ENCODE peak calls at places on chromosomes 13 and 19, in six cellular contexts. Z is upper lobe of right lung, C is A549, S is lower lobe of right lung, J is left ventricle myocardium inferior, M is kidney. D is an unnamed sample. For H3K4me1 and H3K9me3, the result is how much of the 10 kb centered on the place peaks cover.

GRCh38 chr19:40741527-40742390 is 8.5 kb downstream of the ACTMAP start:
- DNase-seq in S (no peak), J (no peak), M (no peak), C (no peak), Z (no peak), D (no peak)

GRCh38 chr13:99766641-99767045 is 204.9 kb downstream of the ZIC5 start:
- DNase-seq in J (no peak), Z (no peak), C (no peak), S (no peak), M (no peak), D (no peak)

GRCh38 chr19:12796146-12797071 is 5.1 kb downstream of the JUNB start:
- DNase-seq in M (peak), Z (peak), S (peak), C (peak), J (peak), D (peak)

GRCh38 chr13:76425930-76426329 is 460.3 kb downstream of the KCTD12 start:
- DNase-seq in Z (no peak), M (no peak), J (no peak), S (no peak), C (no peak), D (no peak)

GRCh38 chr13:50519866-50520265 is 323.6 kb downstream of the DLEU7 start:
- DNase-seq in S (no peak), J (no peak), M (no peak), Z (no peak), C (no peak), D (no peak)

GRCh38 chr19:44777715-44778347 is at the start of gene CBLC:
- DNase-seq in S (peak), C (peak), M (peak), Z (peak), J (no peak), D (no peak)

GRCh38 chr19:17109962-17110598 is 34.5 kb downstream of the MYO9B start:
- DNase-seq in C (no peak), Z (peak), J (peak), M (peak), S (peak), D (peak)

GRCh38 chr13:110713981-110714797 is 689 bp downstream of the ING1 start:
- DNase-seq in C (peak), Z (peak), M (peak), J (peak), S (peak), D (peak)

GRCh38 chr13:112129557-112129956 is 62.6 kb downstream of the SOX1 start:
- DNase-seq in J (no peak), M (no peak), S (no peak), Z (peak), C (no peak), D (no peak)

GRCh38 chr13:106453101-106453500 is 82.4 kb downstream of the EFNB2 start:
- DNase-seq in C (no peak), M (no peak), J (no peak), Z (no peak), S (no peak), D (no peak)

GRCh38 chr19:3383121-3383722 is 16.8 kb downstream of the NFIC start:
- DNase-seq in J (peak), Z (no peak), S (no peak), C (no peak), M (no peak), D (peak)

GRCh38 chr19:3381701-3382372 is 15.5 kb downstream of the NFIC start:
- DNase-seq in M (no peak), J (no peak), C (no peak), Z (no peak), S (no peak), D (peak)

GRCh38 chr19:3378352-3379146 is 12.2 kb downstream of the NFIC start:
- DNase-seq in Z (no peak), C (no peak), S (no peak), M (no peak), J (no peak), D (no peak)

GRCh38 chr19:3382460-3383100 is 16.2 kb downstream of the NFIC start:
- DNase-seq in J (no peak), M (no peak), S (no peak), C (no peak), Z (no peak), D (no peak)

GRCh38 chr19:3380829-3381228 is 14.4 kb downstream of the NFIC start:
- DNase-seq in S (no peak), M (no peak), Z (no peak), C (no peak), J (no peak), D (no peak)
- H3K4me1 ChIP-seq in S (half or more), M (under half), Z (half or more), C (under half), J (half or more), D (half or more)

DNA sequence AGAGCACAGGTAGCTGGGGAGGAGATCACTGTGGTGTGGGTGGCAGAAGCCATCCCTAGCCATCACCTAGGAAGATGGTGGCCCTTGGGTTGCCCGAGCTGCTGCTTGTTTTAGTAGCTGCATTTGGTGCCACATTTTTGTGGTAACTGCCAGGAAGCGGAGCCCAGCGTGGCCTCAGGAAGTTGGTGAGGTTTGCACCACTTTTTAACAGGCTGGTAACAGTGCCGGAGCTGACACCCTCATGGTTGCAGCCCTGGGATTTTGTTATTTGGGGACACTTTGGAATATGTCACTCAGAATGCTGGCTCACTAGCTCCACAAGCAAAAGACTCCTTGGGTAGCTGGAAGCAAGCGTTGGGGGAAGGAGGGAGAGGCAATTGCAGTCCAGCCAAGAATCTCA is 22.1 kb downstream of the ACTN4 start:
- DNase-seq in Z (no peak), S (no peak), M (peak), J (no peak), C (no peak), D (no peak)
- H3K4me3 ChIP-seq in Z (no peak), S (no peak), M (peak), J (no peak), C (no peak), D (no peak)

GRCh38 chr19:52099497-52100138 is 4.1 kb upstream of the ZNF841 start:
- DNase-seq in J (no peak), Z (no peak), C (no peak), S (no peak), M (no peak), D (no peak)

GRCh38 chr19:52102163-52102562 is 6.6 kb upstream of the ZNF841 start:
- DNase-seq in M (no peak), J (no peak), S (no peak), Z (no peak), C (no peak), D (no peak)

GRCh38 chr19:52102782-52103181 is 7.2 kb upstream of the ZNF841 start:
- DNase-seq in S (no peak), M (no peak), J (no peak), Z (no peak), C (no peak), D (no peak)
- H3K9me3 ChIP-seq in S (under half), M (under half), J (half or more), Z (under half), C (half or more), D (under half)

GRCh38 chr13:44407379-44407778 is 33.8 kb downstream of the SERP2 start:
- DNase-seq in C (no peak), J (no peak), M (no peak), S (no peak), Z (no peak), D (no peak)

GRCh38 chr13:44406617-44407016 is 33.0 kb downstream of the SERP2 start:
- DNase-seq in S (no peak), C (no peak), Z (no peak), J (no peak), M (no peak), D (no peak)

GRCh38 chr13:44403720-44404063 is 30.1 kb downstream of the SERP2 start:
- DNase-seq in M (no peak), J (no peak), Z (no peak), C (no peak), S (no peak), D (no peak)

GRCh38 chr13:44402902-44403719 is 29.5 kb downstream of the SERP2 start:
- DNase-seq in M (no peak), Z (no peak), S (no peak), C (no peak), J (no peak), D (no peak)

DNA sequence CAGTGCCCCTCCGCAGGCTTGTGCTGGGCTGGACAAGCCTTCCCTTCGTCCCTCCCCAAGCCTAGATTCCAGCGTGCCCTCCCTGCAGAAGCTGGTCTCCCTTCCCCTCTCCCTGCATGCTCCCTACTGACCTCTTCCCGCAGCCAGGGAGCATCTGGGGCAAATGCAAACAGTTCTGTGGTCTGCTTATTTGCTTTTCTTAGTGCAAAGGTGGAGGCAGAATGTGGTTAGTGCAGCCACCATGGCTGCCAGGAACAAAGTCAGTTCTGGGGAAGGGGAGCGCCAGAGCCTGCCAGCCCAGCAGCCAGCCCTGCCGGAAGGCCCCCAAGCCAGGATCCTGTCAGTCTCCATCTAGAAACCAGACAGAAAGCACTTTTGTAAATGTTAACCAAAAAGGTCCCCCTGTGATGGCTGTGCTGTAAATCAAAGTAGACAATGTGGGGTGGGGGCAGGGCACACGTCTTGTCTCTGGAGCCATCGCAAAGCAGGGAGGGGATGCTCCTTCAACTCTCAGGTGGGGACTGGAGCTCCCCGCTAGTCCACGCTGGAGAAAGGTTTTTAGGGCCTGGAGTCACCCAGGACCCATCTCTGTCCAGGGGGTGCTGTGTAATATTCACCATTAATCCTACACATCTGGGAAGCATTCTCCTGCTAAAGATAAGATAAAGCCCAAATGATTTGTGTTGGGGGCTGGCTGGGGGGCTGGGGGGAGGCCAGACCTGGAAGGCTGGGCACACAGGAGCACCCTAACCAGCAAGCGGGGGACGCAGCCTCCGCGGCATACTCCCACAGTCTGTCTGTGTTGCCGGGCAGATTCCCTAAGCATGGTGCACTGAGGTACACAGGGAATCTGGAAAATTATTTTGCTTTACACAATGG is 30.9 kb downstream of the SERP2 start:
- DNase-seq in S (no peak), C (no peak), J (no peak), M (no peak), Z (no peak), D (no peak)
- H3K4me1 ChIP-seq in S (under half), C (under half), J (under half), M (under half), Z (under half), D (under half)

DNA sequence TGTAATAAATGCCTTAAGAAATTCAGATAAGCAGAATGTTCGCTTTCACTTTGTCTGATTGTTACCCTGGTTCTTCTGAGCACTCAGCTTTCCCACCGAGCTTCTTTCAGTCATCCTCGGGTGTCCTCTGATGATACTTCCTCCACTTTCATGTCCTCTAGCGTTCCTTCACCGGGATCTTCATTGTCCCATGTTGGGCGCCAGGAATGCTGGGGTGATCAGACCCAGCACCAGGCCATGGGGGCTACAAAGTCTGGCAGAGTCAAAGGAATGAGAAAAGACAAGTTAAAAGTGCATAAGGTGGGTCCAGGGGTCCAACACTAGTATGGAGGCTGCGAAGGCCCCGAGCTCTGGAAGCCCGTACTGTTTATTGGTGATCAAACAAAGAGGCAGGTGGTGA is 11.7 kb upstream of the C19orf84 start:
- DNase-seq in J (no peak), M (peak), Z (no peak), S (no peak), C (no peak), D (no peak)
- H3K4me3 ChIP-seq in J (no peak), M (no peak), Z (no peak), S (no peak), C (no peak), D (no peak)

GRCh38 chr19:11651062-11651461 is 53.8 kb downstream of the ZNF627 start:
- DNase-seq in S (no peak), C (no peak), M (no peak), J (no peak), Z (no peak), D (no peak)
- H3K9me3 ChIP-seq in S (under half), C (under half), M (under half), J (under half), Z (under half), D (under half)

GRCh38 chr19:8393192-8393870 is 3.2 kb downstream of the RAB11B start:
- DNase-seq in J (no peak), C (no peak), Z (no peak), M (no peak), S (peak), D (no peak)
- H3K4me1 ChIP-seq in J (half or more), C (half or more), Z (half or more), M (under half), S (half or more), D (under half)

GRCh38 chr19:10587022-10587838 is at the start of gene AP1M2:
- DNase-seq in S (peak), C (no peak), J (no peak), M (no peak), Z (peak), D (no peak)
- H3K4me3 ChIP-seq in S (peak), C (no peak), J (no peak), M (peak), Z (peak), D (no peak)

GRCh38 chr19:56608274-56608964 is 13.3 kb downstream of the ZNF71 start:
- DNase-seq in J (no peak), S (no peak), C (no peak), Z (no peak), M (no peak), D (no peak)

GRCh38 chr19:56613639-56614038 is 18.5 kb downstream of the ZNF71 start:
- DNase-seq in M (no peak), S (no peak), C (no peak), Z (no peak), J (no peak), D (no peak)

GRCh38 chr19:56612737-56613136 is 17.6 kb downstream of the ZNF71 start:
- DNase-seq in M (no peak), C (no peak), S (no peak), J (no peak), Z (no peak), D (no peak)

GRCh38 chr19:56611288-56611687 is 16.2 kb downstream of the ZNF71 start:
- DNase-seq in S (no peak), C (no peak), Z (no peak), J (no peak), M (no peak), D (no peak)
- H3K9me3 ChIP-seq in S (half or more), C (half or more), Z (under half), J (half or more), M (under half), D (under half)